ENCODE peak calls at places on chromosomes 3 and 15, in five cellular contexts. X is cardiac muscle cell, T is NT2/D1, G is H9, I is tibial nerve. O is an unnamed sample.

GRCh38 chr15:72345280-72345679 is 25.3 kb upstream of the CELF6 start:
- DNase-seq in T (no peak), X (no peak), G (no peak), I (no peak), O (no peak)

GRCh38 chr3:152271465-152272035 is 2.8 kb downstream of the MBNL1 start:
- DNase-seq in X (no peak), G (no peak), T (no peak), I (no peak), O (no peak)

GRCh38 chr3:107216711-107217110 is 160.5 kb upstream of the CCDC54 start:
- DNase-seq in X (no peak), T (no peak), G (no peak), I (no peak), O (no peak)

GRCh38 chr3:132464066-132464465 is 46.8 kb downstream of the DNAJC13 start:
- DNase-seq in X (no peak), G (no peak), I (no peak), T (no peak), O (no peak)

GRCh38 chr15:86355798-86356197 is 276.1 kb downstream of the AGBL1 start:
- DNase-seq in I (no peak), G (no peak), T (no peak), X (peak; percentile 53), O (no peak)

GRCh38 chr3:131699001-131699400 is 196.2 kb upstream of the MRPL3 start:
- DNase-seq in T (no peak), X (no peak), G (no peak), I (no peak), O (no peak)

GRCh38 chr15:90706394-90707327 is 10.5 kb upstream of the BLM start:
- DNase-seq in X (no peak), I (no peak), G (no peak), T (no peak), O (no peak)

GRCh38 chr3:98657429-98657828 is 64.0 kb upstream of the CPOX start:
- DNase-seq in T (peak; percentile 16), G (peak; percentile 78), I (no peak), X (peak; percentile 1), O (peak; percentile 77)

GRCh38 chr15:25061808-25062550 is 107.2 kb downstream of the SNRPN start:
- DNase-seq in X (no peak), T (no peak), G (no peak), I (no peak), O (peak; percentile 46)

GRCh38 chr3:177385831-177386301 is 188.6 kb upstream of the TBL1XR1 start:
- DNase-seq in G (no peak), T (no peak), X (no peak), I (no peak), O (no peak)

GRCh38 chr15:39204031-39204430 is 376.8 kb upstream of the THBS1 start:
- DNase-seq in G (no peak), I (no peak), T (no peak), X (no peak), O (no peak)

GRCh38 chr15:41881925-41882688 is 11.7 kb downstream of the SPTBN5 start:
- DNase-seq in G (peak; percentile 68), X (peak; percentile 60), T (no peak), I (no peak), O (no peak)

GRCh38 chr3:170740726-170741591 is 129.0 kb downstream of the RPL22L1 start:
- DNase-seq in G (no peak), I (peak; percentile 83), T (no peak), X (no peak), O (no peak)

GRCh38 chr3:187498211-187498610 is 130.0 kb downstream of the RTP4 start:
- DNase-seq in G (no peak), T (no peak), X (no peak), I (no peak), O (no peak)

GRCh38 chr3:19012846-19013245 is 135.5 kb upstream of the KCNH8 start:
- DNase-seq in X (no peak), I (no peak), G (no peak), T (no peak), O (no peak)

GRCh38 chr3:134362670-134363380 is 11.4 kb downstream of the AMOTL2 start:
- DNase-seq in G (no peak), X (no peak), I (no peak), T (no peak), O (peak; percentile 58)

GRCh38 chr3:150243466-150243865 is 164.6 kb upstream of the TSC22D2 start:
- DNase-seq in I (no peak), T (no peak), G (no peak), X (no peak), O (no peak)

GRCh38 chr3:187746479-187747335 is 1.4 kb upstream of the BCL6 start:
- DNase-seq in X (peak; percentile 65), I (no peak), T (no peak), G (no peak), O (no peak)

GRCh38 chr3:186732169-186732766 is 15.1 kb downstream of the KNG1 start:
- DNase-seq in X (no peak), G (no peak), I (no peak), T (no peak), O (no peak)

GRCh38 chr3:58048301-58048700 is 40.1 kb downstream of the FLNB start:
- DNase-seq in I (no peak), T (no peak), X (no peak), G (no peak), O (no peak)

GRCh38 chr3:171615742-171616141 is 155.5 kb upstream of the TNIK start:
- DNase-seq in G (no peak), T (no peak), I (no peak), X (no peak), O (no peak)

GRCh38 chr3:66998899-66999235 is 760 bp downstream of the KBTBD8 start:
- DNase-seq in T (no peak), X (no peak), I (no peak), G (no peak), O (no peak)

GRCh38 chr3:108223928-108224327 is 1.7 kb upstream of the IFT57 start:
- DNase-seq in X (no peak), G (no peak), I (no peak), T (no peak), O (no peak)

GRCh38 chr15:75302318-75302717 is 19.7 kb downstream of the GOLGA6D start:
- DNase-seq in I (no peak), X (no peak), G (no peak), T (no peak), O (no peak)

GRCh38 chr15:62066663-62067447 is at the start of gene C2CD4A:
- DNase-seq in T (peak; percentile 69), X (peak; percentile 91), G (peak; percentile 95), I (no peak), O (peak; percentile 89)

GRCh38 chr3:133662256-133662773 is 574 bp upstream of the TOPBP1 start:
- DNase-seq in I (no peak), X (no peak), G (peak; percentile 26), T (no peak), O (no peak)

GRCh38 chr3:81666502-81667121 is 94.8 kb downstream of the GBE1 start:
- DNase-seq in X (peak; percentile 21), G (no peak), I (no peak), T (no peak), O (no peak)

GRCh38 chr15:35751421-35752133 is 205.6 kb upstream of the DPH6 start:
- DNase-seq in X (peak; percentile 89), I (peak; percentile 56), G (peak; percentile 77), T (peak; percentile 63), O (no peak)

GRCh38 chr3:152754303-152754702 is 80.6 kb upstream of the P2RY1 start:
- DNase-seq in I (no peak), X (no peak), T (no peak), G (no peak), O (no peak)

GRCh38 chr3:170907519-170908234 is 760 bp downstream of the EIF5A2 start:
- DNase-seq in X (peak; percentile 5), T (no peak), I (no peak), G (no peak), O (peak; percentile 66)

GRCh38 chr3:171427771-171428320 is 32.4 kb downstream of the TNIK start:
- DNase-seq in T (no peak), G (no peak), I (no peak), X (no peak), O (no peak)

GRCh38 chr3:171028779-171029232 is 2.3 kb upstream of the SLC2A2 start:
- DNase-seq in T (no peak), I (no peak), G (no peak), X (no peak), O (no peak)

GRCh38 chr3:50473768-50474167 is 29.7 kb downstream of the CACNA2D2 start:
- DNase-seq in T (no peak), X (no peak), I (no peak), G (no peak), O (no peak)

GRCh38 chr3:50474717-50475116 is 28.7 kb downstream of the CACNA2D2 start:
- DNase-seq in I (no peak), X (no peak), T (no peak), G (no peak), O (no peak)

GRCh38 chr3:50478051-50478450 is 25.4 kb downstream of the CACNA2D2 start:
- DNase-seq in T (no peak), G (no peak), I (no peak), X (no peak), O (no peak)

GRCh38 chr3:50467932-50468331 is 35.5 kb downstream of the CACNA2D2 start:
- DNase-seq in I (no peak), T (no peak), X (no peak), G (no peak), O (no peak)

DNA sequence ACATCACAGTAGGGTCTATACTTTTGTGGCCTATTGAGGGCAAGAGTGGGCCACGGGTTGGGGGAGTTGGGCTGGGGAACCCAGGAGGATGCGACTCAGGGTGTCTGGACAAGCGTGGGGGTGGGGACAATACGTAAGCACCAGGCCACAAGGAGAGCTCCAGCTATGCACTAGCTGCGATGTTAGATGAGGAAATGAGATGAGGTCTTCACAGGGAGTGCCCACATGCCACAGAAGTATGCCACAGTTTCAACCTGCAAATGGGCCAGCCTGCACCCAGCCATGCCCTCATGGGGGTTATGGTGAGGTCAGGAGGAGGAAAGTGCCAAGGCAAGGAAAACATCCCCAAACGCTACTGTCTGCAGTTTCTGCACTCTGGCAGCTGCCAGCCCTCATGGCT is 30.5 kb downstream of the CACNA2D2 start:
- DNase-seq in I (no peak), T (no peak), X (no peak), G (no peak), O (no peak)
- H3K27me3 ChIP-seq in I (no peaks in the 10 kb centered on the region), T (no peaks in the 10 kb centered on the region), X (no peaks in the 10 kb centered on the region), G (no peaks in the 10 kb centered on the region), O (no peaks in the 10 kb centered on the region)

GRCh38 chr15:78044407-78045155 is 32.9 kb downstream of the TBC1D2B start:
- DNase-seq in G (no peak), T (no peak), X (no peak), I (no peak), O (no peak)
- H3K4me1 ChIP-seq in G (no peaks in the 10 kb centered on the region), T (no peaks in the 10 kb centered on the region), X (no peaks in the 10 kb centered on the region), I (peaks cover 73% of the 10 kb centered on the region), O (peaks cover 100% of the 10 kb centered on the region)

GRCh38 chr3:127264794-127265514 is 22.9 kb downstream of the PRR20G start:
- DNase-seq in T (no peak), I (no peak), X (no peak), G (no peak), O (no peak)
- H3K9me3 ChIP-seq in T (peaks cover 16% of the 10 kb centered on the region), I (no peaks in the 10 kb centered on the region), X (no peaks in the 10 kb centered on the region), G (no peaks in the 10 kb centered on the region), O (peaks cover 19% of the 10 kb centered on the region)

DNA sequence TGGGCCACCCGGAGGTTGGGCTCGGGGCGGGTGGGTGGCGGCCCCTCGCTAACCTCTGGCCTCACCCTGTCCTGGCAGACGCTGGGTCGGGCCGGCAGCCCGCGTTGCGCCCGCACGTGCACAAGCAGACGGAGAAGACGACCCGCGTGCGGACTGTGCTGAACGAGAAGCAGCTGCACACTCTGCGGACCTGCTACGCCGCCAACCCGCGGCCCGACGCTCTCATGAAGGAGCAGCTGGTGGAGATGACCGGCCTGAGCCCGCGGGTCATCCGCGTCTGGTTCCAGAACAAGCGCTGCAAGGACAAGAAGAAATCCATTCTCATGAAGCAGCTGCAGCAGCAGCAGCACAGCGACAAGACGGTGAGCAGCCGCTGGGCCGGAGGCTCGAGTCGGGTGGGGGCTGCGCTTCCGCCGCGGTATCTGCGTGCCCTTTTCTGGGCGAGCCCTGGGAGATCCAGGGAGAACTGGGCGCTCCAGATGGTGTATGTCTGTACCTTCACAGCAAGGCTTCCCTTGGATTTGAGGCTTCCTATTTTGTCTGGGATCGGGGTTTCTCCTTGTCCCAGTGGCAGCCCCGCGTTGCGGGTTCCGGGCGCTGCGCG is 3.7 kb downstream of the ISL2 start:
- DNase-seq in G (peak; percentile 47), X (peak; percentile 49), I (no peak), T (no peak), O (peak; percentile 83)
- H3K27me3 ChIP-seq in G (peaks cover 80% of the 10 kb centered on the region), X (peaks cover 100% of the 10 kb centered on the region), I (peaks cover 14% of the 10 kb centered on the region), T (peaks cover 100% of the 10 kb centered on the region), O (peaks cover 92% of the 10 kb centered on the region)

O was measured in spleen.